ENCODE peak calls at places on chromosomes 7 and 10, in five cellular contexts. Y is DND-41, C is HCT116, H is adipocyte, B is neural progenitor cell. P is an unnamed sample.
A peak's percentile ranks its signal among the peaks of the same experiment; 100 is the strongest.

GRCh38 chr7:150362989-150363769 is 5.4 kb upstream of the REPIN1 start:
- DNase-seq in H (no peak), Y (peak; percentile 86), C (no peak), B (peak; percentile 1), P (no peak)

GRCh38 chr10:88865281-88865876 is 13.7 kb upstream of the ANKRD22 start:
- DNase-seq in B (no peak), C (no peak), H (peak; percentile 26), Y (no peak), P (no peak)

GRCh38 chr10:4108693-4109092 is 323.7 kb upstream of the KLF6 start:
- DNase-seq in B (no peak), H (no peak), C (no peak), Y (no peak), P (no peak)

GRCh38 chr10:60943372-60944158 is 420 bp downstream of the RHOBTB1 start:
- DNase-seq in H (peak; percentile 73), C (peak; percentile 3), B (peak; percentile 75), Y (peak; percentile 54), P (no peak)

GRCh38 chr10:23442936-23443335 is 4.1 kb downstream of the OTUD1 start:
- DNase-seq in Y (no peak), C (no peak), H (peak; percentile 35), B (no peak), P (no peak)

GRCh38 chr10:110643670-110644597 is at the start of gene RBM20:
- DNase-seq in B (peak; percentile 82), Y (no peak), H (peak; percentile 49), C (no peak), P (no peak)

GRCh38 chr10:96636546-96636945 is 49.7 kb upstream of the TM9SF3 start:
- DNase-seq in C (no peak), Y (no peak), B (no peak), H (peak; percentile 12), P (no peak)

GRCh38 chr10:131816941-131817700 is 83.7 kb upstream of the PPP2R2D start:
- DNase-seq in C (no peak), H (no peak), B (no peak), Y (no peak), P (no peak)

GRCh38 chr7:87604264-87604663 is 3.6 kb upstream of the ABCB1 start:
- DNase-seq in B (no peak), C (no peak), H (no peak), Y (no peak), P (no peak)

GRCh38 chr10:43731486-43731885 is 82.8 kb upstream of the ZNF32 start:
- DNase-seq in C (no peak), B (no peak), H (no peak), Y (no peak), P (no peak)

GRCh38 chr7:102424129-102424551 is 9.2 kb upstream of the ORAI2 start:
- DNase-seq in C (no peak), B (no peak), Y (no peak), H (no peak), P (no peak)

GRCh38 chr7:46452781-46453180 is 531.7 kb upstream of the IGFBP3 start:
- DNase-seq in Y (no peak), C (no peak), H (no peak), B (no peak), P (no peak)

GRCh38 chr7:113087278-113087998 is 811 bp upstream of the GPR85 start:
- DNase-seq in B (peak; percentile 30), Y (no peak), H (peak; percentile 86), C (no peak), P (peak; percentile 83)

GRCh38 chr7:117043051-117043546 is 89.8 kb downstream of the ST7 start:
- DNase-seq in Y (no peak), C (no peak), B (no peak), H (no peak), P (no peak)

GRCh38 chr10:110525349-110526260 is 27.9 kb downstream of the DUSP5 start:
- DNase-seq in Y (no peak), H (peak; percentile 22), C (no peak), B (no peak), P (no peak)

GRCh38 chr7:157432541-157432956 is 95.7 kb downstream of the DNAJB6 start:
- DNase-seq in C (peak; percentile 46), B (peak; percentile 76), H (peak; percentile 38), Y (peak; percentile 78), P (no peak)

GRCh38 chr10:132223156-132223590 is 36.4 kb downstream of the DPYSL4 start:
- DNase-seq in Y (peak; percentile 43), B (peak; percentile 91), H (peak; percentile 93), C (peak; percentile 36), P (no peak)

GRCh38 chr7:152647-153046 is 39.7 kb upstream of the FAM20C start:
- DNase-seq in H (no peak), B (no peak), Y (no peak), C (no peak), P (no peak)

GRCh38 chr10:21456160-21456559 is 69.3 kb downstream of the SKIDA1 start:
- DNase-seq in Y (no peak), B (no peak), C (no peak), H (no peak), P (no peak)

GRCh38 chr10:22611425-22612111 is 102.8 kb downstream of the PIP4K2A start:
- DNase-seq in B (no peak), C (no peak), Y (peak; percentile 79), H (no peak), P (no peak)

GRCh38 chr10:73653701-73654100 is 2.1 kb downstream of the SYNPO2L start:
- DNase-seq in Y (no peak), H (no peak), C (no peak), B (peak; percentile 29), P (no peak)

GRCh38 chr7:26376208-26376917 is 84.7 kb downstream of the SNX10 start:
- DNase-seq in Y (no peak), H (no peak), B (peak; percentile 90), C (no peak), P (no peak)

GRCh38 chr10:31204090-31204489 is 114.9 kb upstream of the ZEB1 start:
- DNase-seq in B (no peak), C (no peak), H (no peak), Y (no peak), P (no peak)

GRCh38 chr7:35011085-35011484 is 26.2 kb downstream of the DPY19L1 start:
- DNase-seq in Y (no peak), B (no peak), H (no peak), C (no peak), P (no peak)

GRCh38 chr7:14902589-14902963 is at the start of gene DGKB:
- DNase-seq in Y (no peak), H (peak; percentile 45), B (peak; percentile 70), C (no peak), P (no peak)

GRCh38 chr10:34655286-34656170 is 159.6 kb downstream of the PARD3 start:
- DNase-seq in C (peak; percentile 63), H (peak; percentile 90), B (peak; percentile 72), Y (peak; percentile 67), P (peak; percentile 51)

GRCh38 chr10:3778708-3779108 is 6.3 kb downstream of the KLF6 start:
- DNase-seq in C (no peak), Y (no peak), B (no peak), H (no peak), P (no peak)

GRCh38 chr10:43255644-43256431 is 11.0 kb downstream of the RASGEF1A start:
- DNase-seq in C (peak; percentile 21), B (peak; percentile 71), H (peak; percentile 47), Y (peak; percentile 43), P (no peak)

GRCh38 chr10:51001587-51001986 is 72.7 kb upstream of the PRKG1 start:
- DNase-seq in Y (no peak), B (peak; percentile 51), C (no peak), H (peak; percentile 79), P (no peak)

GRCh38 chr7:45662540-45663166 is 88.5 kb downstream of the ADCY1 start:
- DNase-seq in Y (no peak), C (no peak), B (no peak), H (no peak), P (no peak)

GRCh38 chr7:97752215-97752614 is 20.3 kb downstream of the TAC1 start:
- DNase-seq in B (no peak), Y (no peak), C (no peak), H (no peak), P (no peak)

DNA sequence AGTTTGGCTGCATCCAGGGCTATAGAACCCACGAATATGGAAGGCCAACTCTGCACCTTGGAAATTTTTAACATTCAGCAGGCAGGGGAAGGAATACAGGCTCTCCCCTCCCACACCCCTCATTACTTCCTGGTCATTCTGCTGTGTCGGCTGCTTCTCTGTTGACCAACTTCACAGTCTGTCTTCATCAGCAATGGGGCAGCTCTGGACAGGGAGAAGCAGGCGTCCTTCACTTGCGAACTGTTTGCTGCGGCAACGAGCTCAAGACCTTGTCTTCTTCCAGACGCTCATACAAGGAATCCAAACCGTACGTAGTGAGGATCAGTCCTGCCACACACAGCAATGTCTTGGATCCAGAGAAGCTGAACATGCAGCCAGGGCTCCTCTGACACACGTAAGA is 192.2 kb downstream of the DIP2C start:
- DNase-seq in B (no peak), C (no peak), Y (no peak), H (no peak), P (no peak)
- H3K9ac ChIP-seq in B (no peak overlapping the region), C (no peak overlapping the region), Y (no peak overlapping the region), H (no peak overlapping the region), P (no peak overlapping the region)

GRCh38 chr7:47942132-47942531 is 6.1 kb downstream of the PKD1L1 start:
- DNase-seq in C (no peak), B (no peak), Y (no peak), H (no peak), P (no peak)
- H3K9ac ChIP-seq in C (no peak overlapping the region), B (no peak overlapping the region), Y (no peak overlapping the region), H (peak overlapping the region; percentile 79), P (no peak overlapping the region)

GRCh38 chr7:77665161-77665560 is 31.1 kb upstream of the RSBN1L start:
- DNase-seq in H (no peak), C (no peak), Y (no peak), B (no peak), P (no peak)
- H3K9ac ChIP-seq in H (peak overlapping the region; percentile 14), C (no peak overlapping the region), Y (no peak overlapping the region), B (no peak overlapping the region), P (no peak overlapping the region)

GRCh38 chr7:139494835-139495568 is 11.5 kb upstream of the KLRG2 start:
- DNase-seq in C (no peak), H (no peak), B (peak; percentile 41), Y (no peak), P (no peak)
- H3K9ac ChIP-seq in C (no peak overlapping the region), H (no peak overlapping the region), B (no peak overlapping the region), Y (no peak overlapping the region), P (no peak overlapping the region)

GRCh38 chr7:127888411-127888810 is 142.8 kb downstream of the LRRC4 start:
- DNase-seq in Y (no peak), B (no peak), C (no peak), H (no peak), P (no peak)
- H3K9ac ChIP-seq in Y (no peak overlapping the region), B (no peak overlapping the region), C (no peak overlapping the region), H (no peak overlapping the region), P (no peak overlapping the region)